ENCODE peak calls at places on chromosomes 1 and 21, in four cellular contexts. R, P, X and L are unnamed samples.

GRCh38 chr1:186722711-186723309 is 42.6 kb upstream of the PTGS2 start:
- DNase-seq in R (no peak), P (peak), X (peak), L (peak)

GRCh38 chr21:42672699-42673458 is 19.5 kb downstream of the PDE9A start:
- DNase-seq in R (no peak), P (no peak), X (no peak), L (no peak)

GRCh38 chr1:23628951-23629387 is 62.6 kb upstream of the RPL11 start:
- DNase-seq in R (no peak), P (no peak), X (no peak), L (no peak)

GRCh38 chr1:74502432-74502831 is 10.0 kb downstream of the LRRC53 start:
- DNase-seq in R (no peak), P (peak), X (no peak), L (no peak)

GRCh38 chr1:214506972-214507431 is 44.4 kb downstream of the PTPN14 start:
- DNase-seq in R (no peak), P (peak), X (no peak), L (no peak)

GRCh38 chr1:91761303-91761721 is 124.6 kb downstream of the TGFBR3 start:
- DNase-seq in R (no peak), P (peak), X (peak), L (no peak)

GRCh38 chr1:53552146-53552940 is 93.1 kb downstream of the DMRTB1 start:
- DNase-seq in R (peak), P (no peak), X (no peak), L (peak)

GRCh38 chr1:183270541-183271141 is 84.6 kb downstream of the LAMC2 start:
- DNase-seq in R (no peak), P (no peak), X (no peak), L (peak)

GRCh38 chr1:21696931-21697330 is 27.8 kb upstream of the RAP1GAP start:
- DNase-seq in R (no peak), P (no peak), X (no peak), L (no peak)

GRCh38 chr1:54437783-54438182 is 31.6 kb upstream of the SSBP3 start:
- DNase-seq in R (no peak), P (no peak), X (no peak), L (no peak)

GRCh38 chr1:5983361-5984103 is 8.7 kb downstream of the NPHP4 start:
- DNase-seq in R (no peak), P (no peak), X (peak), L (no peak)

GRCh38 chr21:15688809-15689208 is 41.0 kb upstream of the USP25 start:
- DNase-seq in R (no peak), P (no peak), X (no peak), L (no peak)

GRCh38 chr1:178724386-178724733 is 684 bp upstream of the RALGPS2 start:
- DNase-seq in R (no peak), P (no peak), X (no peak), L (no peak)

GRCh38 chr1:165882168-165882837 is 54.9 kb downstream of the UCK2 start:
- DNase-seq in R (no peak), P (no peak), X (no peak), L (no peak)

GRCh38 chr1:215517441-215517891 is 49.6 kb upstream of the KCTD3 start:
- DNase-seq in R (peak), P (no peak), X (no peak), L (no peak)

GRCh38 chr1:164842891-164843290 is 283.9 kb downstream of the PBX1 start:
- DNase-seq in R (no peak), P (no peak), X (no peak), L (no peak)

GRCh38 chr1:248913933-248914332 is 7.9 kb downstream of the PGBD2 start:
- DNase-seq in R (no peak), P (no peak), X (peak), L (no peak)

GRCh38 chr1:103125219-103125618 is 16.9 kb upstream of the COL11A1 start:
- DNase-seq in R (no peak), P (no peak), X (no peak), L (no peak)

GRCh38 chr1:101136739-101137138 is 100.1 kb upstream of the S1PR1 start:
- DNase-seq in R (no peak), P (peak), X (no peak), L (no peak)

GRCh38 chr1:29673669-29674624 is 437.6 kb downstream of the PTPRU start:
- DNase-seq in R (no peak), P (no peak), X (no peak), L (no peak)

GRCh38 chr1:154574715-154575114 is 7.1 kb downstream of the CHRNB2 start:
- DNase-seq in R (no peak), P (no peak), X (peak), L (peak)

GRCh38 chr1:60935599-60935990 is 146.8 kb upstream of the NFIA start:
- DNase-seq in R (no peak), P (no peak), X (no peak), L (no peak)

GRCh38 chr21:37348664-37349063 is 17.9 kb upstream of the DYRK1A start:
- DNase-seq in R (no peak), P (no peak), X (peak), L (no peak)

GRCh38 chr1:41631971-41632370 is 147.5 kb upstream of the EDN2 start:
- DNase-seq in R (no peak), P (no peak), X (no peak), L (no peak)

DNA sequence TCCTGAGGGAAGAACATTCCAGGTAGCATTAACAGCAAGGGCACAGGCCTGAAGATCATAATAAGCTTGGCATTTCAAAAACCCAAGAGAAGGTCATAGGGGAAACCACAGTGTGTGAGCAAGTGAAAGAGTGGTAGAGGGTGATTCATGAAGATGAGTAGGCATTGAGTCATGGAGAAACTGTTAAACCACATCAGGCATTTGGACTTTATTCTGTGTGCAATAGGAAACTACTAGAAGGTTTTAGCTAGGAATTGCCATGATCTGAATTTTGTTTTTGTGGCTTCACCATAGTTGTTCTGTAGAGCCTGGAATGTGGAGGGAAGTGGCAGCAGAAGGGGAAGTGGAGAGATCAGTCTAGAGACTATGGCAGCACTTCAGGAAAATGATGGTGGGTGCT is 359.0 kb upstream of the PTBP2 start:
- DNase-seq in R (no peak), P (peak), X (no peak), L (no peak)
- TF ChIP-seq FOXJ3 in R (no peak), P (no peak), X (no peak), L (no peak)

GRCh38 chr21:45390121-45390751 is 14.7 kb upstream of the COL18A1 start:
- DNase-seq in R (no peak), P (no peak), X (no peak), L (no peak)
- TF ChIP-seq FOXJ3 in R (no peak), P (no peak), X (no peak), L (no peak)

GRCh38 chr1:241079018-241079417 is 278.0 kb downstream of the RGS7 start:
- DNase-seq in R (no peak), P (no peak), X (no peak), L (no peak)
- TF ChIP-seq FOXJ3 in R (no peak), P (no peak), X (no peak), L (no peak)

GRCh38 chr1:226606311-226607267 is 58.0 kb downstream of the STUM start:
- DNase-seq in R (peak), P (no peak), X (no peak), L (no peak)
- TF ChIP-seq FOXJ3 in R (no peak), P (no peak), X (no peak), L (no peak)

GRCh38 chr1:1361982-1362423 is 3.6 kb upstream of the MXRA8 start:
- DNase-seq in R (peak), P (peak), X (no peak), L (no peak)
- TF ChIP-seq FOXJ3 in R (no peak), P (no peak), X (no peak), L (no peak)

DNA sequence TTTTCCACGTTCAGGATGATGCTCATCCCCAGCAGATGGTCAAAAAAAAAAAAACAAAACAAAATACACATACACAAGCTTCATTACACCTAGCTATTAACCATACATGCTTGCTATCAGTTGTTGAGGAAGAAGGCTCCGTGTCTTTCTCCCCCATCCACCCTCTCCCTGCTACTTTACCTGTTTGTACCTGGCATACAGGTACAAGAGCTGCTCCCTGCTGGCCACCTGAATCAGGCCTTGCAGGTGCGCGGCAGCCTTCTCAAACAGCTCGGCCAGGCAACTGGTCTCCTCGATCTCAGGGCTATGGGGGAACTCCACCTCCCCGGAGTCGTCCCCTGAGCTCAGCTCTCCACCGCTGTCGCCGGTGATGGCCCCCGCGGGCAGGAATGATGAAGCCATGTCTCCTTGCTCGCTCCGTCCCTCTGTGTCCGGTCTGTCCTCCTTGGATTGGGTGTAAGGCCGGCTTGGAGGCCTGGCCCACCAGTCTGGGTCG is 464 bp downstream of the ACBD6 start:
- DNase-seq in R (no peak), P (no peak), X (no peak), L (no peak)
- TF ChIP-seq FOXJ3 in R (no peak), P (no peak), X (no peak), L (no peak)

GRCh38 chr1:243718022-243718421 is 132.0 kb downstream of the AKT3 start:
- DNase-seq in R (no peak), P (no peak), X (no peak), L (no peak)

GRCh38 chr1:243719476-243719875 is 130.6 kb downstream of the AKT3 start:
- DNase-seq in R (no peak), P (no peak), X (no peak), L (no peak)

GRCh38 chr1:243715285-243715684 is 134.8 kb downstream of the AKT3 start:
- DNase-seq in R (no peak), P (no peak), X (no peak), L (no peak)

GRCh38 chr1:243718893-243719292 is 131.2 kb downstream of the AKT3 start:
- DNase-seq in R (no peak), P (no peak), X (no peak), L (no peak)

GRCh38 chr1:243716901-243717300 is 133.1 kb downstream of the AKT3 start:
- DNase-seq in R (no peak), P (no peak), X (no peak), L (no peak)
- TF ChIP-seq FOXJ3 in R (no peak), P (no peak), X (no peak), L (no peak)

DNA sequence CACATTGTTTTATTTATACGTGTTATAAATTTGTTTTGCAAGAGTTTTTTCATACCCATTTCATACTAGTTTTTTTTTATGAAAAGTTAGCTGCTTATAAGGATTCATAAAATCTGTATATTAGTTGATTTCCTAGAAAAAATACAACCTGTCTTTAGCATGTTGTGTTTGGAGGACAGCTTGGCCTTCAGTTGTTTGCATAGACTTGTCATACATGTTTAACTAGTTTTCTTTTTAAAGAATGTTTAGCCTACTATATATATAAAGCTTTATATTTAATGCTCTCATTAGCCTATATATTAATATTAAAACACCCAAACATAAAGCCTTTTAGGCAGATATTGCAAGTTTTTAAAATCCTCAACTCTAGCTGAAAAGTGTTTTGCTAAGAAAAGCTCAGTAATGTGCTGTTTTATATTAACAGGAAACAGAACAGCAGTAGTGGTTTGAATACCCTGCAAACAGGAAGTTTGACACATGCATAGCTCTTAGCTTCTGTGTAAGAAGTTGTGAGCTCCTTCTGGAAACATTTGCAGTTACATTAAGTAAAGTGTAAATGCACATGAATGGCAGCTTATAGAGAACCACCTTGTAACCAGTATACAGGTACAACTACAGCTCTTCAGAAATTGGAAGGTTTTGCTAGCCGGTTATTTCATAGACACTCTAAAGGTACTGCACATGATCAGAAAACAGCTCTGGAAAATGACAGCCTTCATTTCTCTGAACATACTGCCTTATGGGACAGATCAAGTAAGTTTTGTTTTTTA is at the start of gene PRKACB:
- DNase-seq in R (no peak), P (no peak), X (no peak), L (no peak)
- TF ChIP-seq FOXJ3 in R (no peak), P (no peak), X (no peak), L (no peak)

GRCh38 chr1:204684551-204685235 is 845 bp downstream of the LRRN2 start:
- DNase-seq in R (peak), P (no peak), X (no peak), L (no peak)
- TF ChIP-seq FOXJ3 in R (no peak), P (no peak), X (no peak), L (no peak)